ENCODE peak calls at places on chromosomes 3 and 15, in four cellular contexts. B is colonic mucosa, P is mammary epithelial cell, T is IMR-90. H is an unnamed sample. For H3K36me3, the result is how much of the 10 kb centered on the place peaks cover.

GRCh38 chr15:100131321-100132224 is 210.2 kb downstream of the ADAMTS17 start:
- DNase-seq in T (peak), B (no peak), P (peak), H (peak)

GRCh38 chr3:155088705-155089380 is 8.7 kb downstream of the MME start:
- DNase-seq in B (no peak), T (peak), P (no peak), H (no peak)

GRCh38 chr3:60812544-60812943 is 438.7 kb downstream of the FHIT start:
- DNase-seq in T (no peak), P (no peak), B (no peak), H (no peak)

GRCh38 chr3:135792174-135792573 is 173.4 kb upstream of the PPP2R3A start:
- DNase-seq in T (no peak), P (no peak), B (no peak), H (no peak)

GRCh38 chr15:27127834-27128570 is 157.0 kb downstream of the GABRG3 start:
- DNase-seq in T (no peak), P (no peak), B (no peak), H (no peak)

GRCh38 chr3:133408366-133408765 is 8.5 kb downstream of the BFSP2 start:
- DNase-seq in P (no peak), B (no peak), T (peak), H (no peak)

GRCh38 chr15:90989040-90989768 is 5.1 kb downstream of the PRC1 start:
- DNase-seq in B (no peak), P (no peak), T (no peak), H (no peak)

GRCh38 chr15:83998486-83998885 is 237.1 kb upstream of the GOLGA6L4 start:
- DNase-seq in B (no peak), T (no peak), P (peak), H (no peak)

GRCh38 chr15:48253186-48253585 is 47.1 kb downstream of the SLC12A1 start:
- DNase-seq in T (no peak), P (no peak), B (no peak), H (no peak)

GRCh38 chr3:56751056-56751455 is 50.7 kb downstream of the ARHGEF3 start:
- DNase-seq in B (no peak), P (peak), T (no peak), H (no peak)

GRCh38 chr3:177420643-177421042 is 223.4 kb upstream of the TBL1XR1 start:
- DNase-seq in P (no peak), T (peak), B (no peak), H (no peak)

GRCh38 chr3:33597257-33597689 is 120.8 kb downstream of the CLASP2 start:
- DNase-seq in T (no peak), B (no peak), P (no peak), H (no peak)

DNA sequence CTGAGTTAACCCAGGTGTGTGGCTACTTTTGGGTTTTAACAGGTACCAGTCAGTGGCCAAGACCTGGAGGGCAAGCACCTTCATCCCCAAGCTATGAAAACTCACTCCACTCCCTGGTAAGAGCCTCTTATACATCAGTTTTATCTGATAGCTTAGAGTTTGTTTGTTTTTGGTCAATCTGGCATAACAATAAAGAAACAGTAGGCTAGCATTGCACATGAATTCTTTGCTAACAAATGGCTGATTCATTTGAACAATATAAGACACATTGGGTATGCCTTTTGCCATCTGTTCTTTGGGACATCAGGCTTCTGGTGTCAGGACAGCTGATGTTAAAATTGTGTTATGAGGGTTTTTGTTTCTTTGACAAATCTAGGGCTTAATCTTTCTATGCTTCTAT is 125.0 kb upstream of the CGNL1 start:
- DNase-seq in P (no peak), B (no peak), T (peak), H (no peak)
- H3K27ac ChIP-seq in P (no peak), B (no peak), T (peak), H (no peak)

GRCh38 chr3:196399485-196399945 is 32.7 kb downstream of the UBXN7 start:
- DNase-seq in B (no peak), T (peak), P (peak), H (no peak)
- H3K36me3 ChIP-seq in B (under half), T (under half), P (under half), H (half or more)

GRCh38 chr3:31725568-31725967 is 192.8 kb downstream of the STT3B start:
- DNase-seq in T (no peak), P (no peak), B (no peak), H (no peak)

GRCh38 chr3:31721709-31722108 is 189.0 kb downstream of the STT3B start:
- DNase-seq in T (peak), B (no peak), P (no peak), H (no peak)

GRCh38 chr3:31724144-31724543 is 191.4 kb downstream of the STT3B start:
- DNase-seq in P (no peak), B (no peak), T (no peak), H (no peak)

GRCh38 chr3:31725976-31726375 is 193.3 kb downstream of the STT3B start:
- DNase-seq in P (no peak), B (no peak), T (no peak), H (no peak)

DNA sequence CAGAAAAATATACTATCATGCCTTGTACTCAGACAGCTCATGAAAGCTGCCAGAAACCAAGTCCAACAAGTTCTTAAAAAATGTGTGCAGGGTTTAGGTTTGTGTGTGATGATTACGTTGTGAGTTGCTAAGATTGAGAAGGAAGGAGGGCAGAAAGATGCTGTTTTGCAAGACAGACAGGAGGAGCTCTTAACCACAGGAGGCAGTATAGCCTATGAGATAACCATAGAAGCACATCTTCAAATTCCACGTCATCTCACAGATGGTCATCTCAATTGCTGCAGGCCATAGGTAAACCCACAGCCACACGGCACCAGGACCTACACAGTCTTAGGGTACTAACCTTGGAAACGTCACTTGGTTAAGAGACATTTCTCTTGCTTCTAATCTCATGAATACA is 192.0 kb downstream of the STT3B start:
- DNase-seq in P (peak), B (no peak), T (peak), H (no peak)
- TF ChIP-seq CTCF in P (peak), B (no peak), T (peak), H (peak)

GRCh38 chr15:51094606-51095569 is at the start of gene TNFAIP8L3:
- DNase-seq in B (peak), T (no peak), P (peak), H (peak)

GRCh38 chr15:51092480-51092879 is 2.2 kb downstream of the TNFAIP8L3 start:
- DNase-seq in B (no peak), P (no peak), T (no peak), H (no peak)

GRCh38 chr15:51095681-51096331 is 1.1 kb upstream of the TNFAIP8L3 start:
- DNase-seq in T (no peak), P (no peak), B (no peak), H (no peak)

GRCh38 chr15:51093488-51093864 is 1.2 kb downstream of the TNFAIP8L3 start:
- DNase-seq in P (no peak), T (no peak), B (no peak), H (no peak)

DNA sequence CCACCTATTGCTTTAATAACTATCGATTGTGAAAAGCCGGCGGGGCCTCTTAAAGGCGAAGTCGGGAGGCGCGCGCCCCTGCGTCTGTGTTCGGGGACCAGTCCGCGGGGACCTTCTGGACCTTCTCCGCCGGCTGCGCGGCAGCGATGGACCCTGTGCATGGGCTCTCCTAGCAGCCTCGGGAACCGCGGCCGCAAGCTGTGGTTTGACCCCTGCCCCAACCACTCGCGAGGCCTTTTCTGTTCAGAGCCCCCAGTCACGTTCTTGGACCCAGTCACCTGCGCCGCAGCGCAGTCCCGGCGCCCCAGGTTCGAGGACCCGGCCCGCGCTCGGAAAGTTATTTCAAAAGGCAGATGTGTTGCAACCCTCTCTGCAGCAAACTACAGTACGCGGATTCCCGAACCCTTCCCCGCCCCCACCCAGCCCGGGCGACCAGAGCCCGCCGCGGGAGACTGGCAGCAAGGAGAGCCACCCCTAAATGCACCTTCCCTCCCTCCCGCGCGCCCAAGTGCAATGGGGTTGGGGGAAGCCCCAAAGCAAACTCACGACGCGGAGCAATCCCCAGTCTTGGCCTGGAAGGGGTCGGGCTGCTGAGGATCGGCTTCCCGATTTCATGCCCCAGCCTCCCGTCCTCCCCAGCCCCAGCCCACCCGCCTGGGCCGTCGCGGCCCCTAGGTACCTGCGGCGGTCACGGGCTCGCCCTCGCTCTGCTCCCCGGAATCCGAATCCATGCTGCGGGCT is 671 bp downstream of the TNFAIP8L3 start:
- DNase-seq in B (peak), T (no peak), P (peak), H (peak)
- H3K27ac ChIP-seq in B (peak), T (no peak), P (no peak), H (no peak)

GRCh38 chr3:48588230-48588629 is 6.9 kb downstream of the COL7A1 start:
- DNase-seq in T (no peak), B (no peak), P (no peak), H (no peak)
- H3K36me3 ChIP-seq in T (half or more), B (under half), P (half or more), H (under half)

DNA sequence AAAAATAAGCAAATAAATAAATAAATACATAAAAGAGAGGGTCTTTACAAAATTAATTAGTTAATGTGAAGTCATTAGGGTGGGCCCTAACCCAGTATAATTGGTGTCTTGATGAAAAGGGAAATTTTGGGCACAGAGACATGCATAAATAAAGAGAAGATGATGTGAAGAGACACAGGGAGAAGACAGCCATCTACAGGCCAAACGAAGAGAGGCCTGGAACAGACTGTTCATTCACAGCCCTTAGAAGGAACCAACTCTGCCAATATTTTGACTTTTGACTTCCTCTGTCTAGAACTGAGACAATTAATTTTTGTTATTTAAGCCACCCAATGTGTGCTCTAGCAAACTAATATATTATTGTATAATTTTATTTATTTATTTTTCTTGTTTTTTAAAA is 29.6 kb upstream of the SELENOK start:
- DNase-seq in P (peak), T (peak), B (no peak), H (no peak)
- TF ChIP-seq CTCF in P (peak), T (peak), B (peak), H (peak)

GRCh38 chr15:38255690-38256089 is 3.1 kb downstream of the SPRED1 start:
- DNase-seq in B (no peak), P (no peak), T (no peak), H (no peak)

GRCh38 chr15:38259134-38259533 is 6.5 kb downstream of the SPRED1 start:
- DNase-seq in T (no peak), P (no peak), B (no peak), H (no peak)

GRCh38 chr15:38260077-38260476 is 7.4 kb downstream of the SPRED1 start:
- DNase-seq in T (peak), B (no peak), P (no peak), H (no peak)

GRCh38 chr15:38254065-38254883 is 1.6 kb downstream of the SPRED1 start:
- DNase-seq in T (peak), B (peak), P (peak), H (peak)

GRCh38 chr15:38257676-38258075 is 5.0 kb downstream of the SPRED1 start:
- DNase-seq in B (no peak), P (no peak), T (no peak), H (no peak)
- H3K27ac ChIP-seq in B (no peak), P (peak), T (no peak), H (no peak)

H was measured in heart right ventricle.